ENCODE peak calls at places on chromosomes 7 and 10, in four cellular contexts. X is GM12878, S is HepG2, A is K562. Z is an unnamed sample.

GRCh38 chr7:1301054-1301811 is 68.6 kb downstream of the UNCX start:
- DNase-seq in S (no peak), X (no peak), A (no peak), Z (no peak)

GRCh38 chr7:831596-832291 is 532 bp upstream of the SUN1 start:
- DNase-seq in S (peak; percentile 35), A (peak; percentile 53), X (peak; percentile 64), Z (peak; percentile 93)

GRCh38 chr7:897771-898376 is 21.5 kb downstream of the GET4 start:
- DNase-seq in X (no peak), S (no peak), A (no peak), Z (peak; percentile 25)

GRCh38 chr7:129136887-129137647 is 7.4 kb upstream of the TSPAN33 start:
- DNase-seq in S (no peak), X (no peak), A (no peak), Z (peak; percentile 31)

GRCh38 chr7:151088856-151089699 is 2.8 kb downstream of the AGAP3 start:
- DNase-seq in A (no peak), S (peak; percentile 73), X (no peak), Z (peak; percentile 95)

GRCh38 chr7:2403718-2404648 is 572 bp downstream of the CHST12 start:
- DNase-seq in A (peak; percentile 74), X (no peak), S (no peak), Z (peak; percentile 42)

GRCh38 chr7:94003446-94004023 is 620 bp downstream of the BET1 start:
- DNase-seq in S (peak; percentile 45), A (peak; percentile 12), X (no peak), Z (no peak)

GRCh38 chr10:110923856-110924493 is 4.6 kb downstream of the SHOC2 start:
- DNase-seq in X (no peak), A (no peak), S (peak; percentile 67), Z (no peak)

GRCh38 chr10:17001961-17002749 is 127.5 kb downstream of the CUBN start:
- DNase-seq in S (no peak), A (no peak), X (no peak), Z (peak; percentile 35)

GRCh38 chr10:76037531-76037930 is 606.1 kb downstream of the LRMDA start:
- DNase-seq in X (no peak), S (no peak), A (no peak), Z (no peak)

GRCh38 chr7:100629117-100629711 is 12.1 kb downstream of the TFR2 start:
- DNase-seq in A (peak; percentile 61), X (no peak), S (no peak), Z (no peak)

GRCh38 chr7:28433604-28434254 is 21.4 kb downstream of the CREB5 start:
- DNase-seq in S (no peak), X (no peak), A (no peak), Z (no peak)

GRCh38 chr7:158432369-158433270 is 155.0 kb downstream of the PTPRN2 start:
- DNase-seq in X (no peak), A (no peak), S (peak; percentile 95), Z (no peak)

GRCh38 chr10:130480491-130480890 is 344.3 kb downstream of the GLRX3 start:
- DNase-seq in X (no peak), A (no peak), S (no peak), Z (no peak)

GRCh38 chr7:30796105-30796869 is 25.1 kb downstream of the MINDY4 start:
- DNase-seq in A (no peak), X (no peak), S (no peak), Z (peak; percentile 78)

GRCh38 chr7:96481831-96482230 is 159.9 kb upstream of the SLC25A13 start:
- DNase-seq in X (no peak), S (no peak), A (no peak), Z (no peak)

GRCh38 chr10:88762906-88763305 is 3.1 kb downstream of the LIPN start:
- DNase-seq in A (no peak), S (no peak), X (no peak), Z (no peak)

GRCh38 chr10:7239312-7239985 is 171.4 kb downstream of the SFMBT2 start:
- DNase-seq in A (no peak), X (no peak), S (no peak), Z (no peak)

GRCh38 chr7:17952387-17952786 is 12.1 kb upstream of the SNX13 start:
- DNase-seq in S (no peak), X (peak; percentile 62), A (no peak), Z (no peak)

GRCh38 chr10:68083953-68084352 is 8.9 kb upstream of the HERC4 start:
- DNase-seq in X (no peak), A (no peak), S (no peak), Z (no peak)

GRCh38 chr7:149863500-149863899 is 10.3 kb upstream of the ATP6V0E2 start:
- DNase-seq in A (no peak), X (no peak), S (no peak), Z (no peak)

GRCh38 chr10:117226813-117227451 is 14.0 kb upstream of the SLC18A2 start:
- DNase-seq in X (no peak), S (peak; percentile 31), A (peak; percentile 54), Z (peak; percentile 18)

GRCh38 chr7:108284349-108285017 is 154.3 kb upstream of the LAMB4 start:
- DNase-seq in S (no peak), A (no peak), X (no peak), Z (no peak)

GRCh38 chr7:46133076-46133475 is 212.0 kb upstream of the IGFBP3 start:
- DNase-seq in S (no peak), X (no peak), A (no peak), Z (no peak)

GRCh38 chr10:7659560-7659959 is 7.2 kb downstream of the ITIH5 start:
- DNase-seq in A (no peak), S (no peak), X (no peak), Z (no peak)

GRCh38 chr10:98299341-98299740 is 31.3 kb upstream of the LOXL4 start:
- DNase-seq in A (peak; percentile 20), S (no peak), X (no peak), Z (no peak)

GRCh38 chr10:78180306-78180705 is 146.6 kb downstream of the RPS24 start:
- DNase-seq in A (no peak), X (no peak), S (no peak), Z (no peak)

GRCh38 chr7:2131341-2131740 is 101.4 kb downstream of the MAD1L1 start:
- DNase-seq in A (no peak), S (no peak), X (no peak), Z (no peak)

GRCh38 chr7:154774303-154774702 is 228.6 kb downstream of the PAXIP1 start:
- DNase-seq in S (no peak), X (no peak), A (no peak), Z (no peak)

GRCh38 chr7:135291809-135292253 is 58.2 kb downstream of the STRA8 start:
- DNase-seq in S (peak; percentile 7), A (no peak), X (no peak), Z (peak; percentile 97)

GRCh38 chr7:124084024-124084423 is 51.2 kb upstream of the TMEM229A start:
- DNase-seq in S (no peak), A (no peak), X (no peak), Z (peak; percentile 80)

GRCh38 chr7:37095122-37095521 is 353.5 kb downstream of the ELMO1 start:
- DNase-seq in A (no peak), X (no peak), S (peak; percentile 41), Z (no peak)

GRCh38 chr10:15200626-15201025 is 32.1 kb upstream of the NMT2 start:
- DNase-seq in A (no peak), X (no peak), S (peak; percentile 74), Z (peak; percentile 94)

GRCh38 chr10:79022565-79023488 is 45.9 kb upstream of the ZMIZ1 start:
- DNase-seq in S (peak; percentile 65), X (peak; percentile 12), A (peak; percentile 95), Z (peak; percentile 63)

GRCh38 chr7:97021443-97022261 is 3.0 kb downstream of the DLX5 start:
- DNase-seq in X (no peak), S (no peak), A (no peak), Z (no peak)

DNA sequence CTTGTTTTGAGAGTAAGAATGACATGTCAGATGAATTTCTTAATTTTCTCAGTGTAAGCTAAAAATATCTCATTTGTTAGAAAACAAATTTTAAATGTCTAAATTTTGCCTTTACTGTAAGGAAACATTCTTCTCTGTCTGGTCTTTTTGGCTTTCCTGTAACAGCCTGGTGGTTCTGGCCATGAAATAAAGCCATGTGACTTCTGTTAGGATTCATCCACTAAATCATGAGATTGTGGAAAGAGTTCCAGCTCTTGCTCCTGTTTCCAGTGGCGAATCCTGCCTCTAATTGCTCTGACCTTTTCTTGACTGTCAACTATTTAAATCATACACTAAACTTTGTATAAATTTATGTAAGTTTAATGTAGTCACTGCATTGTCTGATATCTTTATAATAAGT is 398.5 kb upstream of the AKR1E2 start:
- DNase-seq in S (no peak), A (no peak), X (no peak), Z (no peak)
- H3K9ac ChIP-seq in S (no peak overlapping the region), A (no peak overlapping the region), X (no peak overlapping the region), Z (no peak overlapping the region)

DNA sequence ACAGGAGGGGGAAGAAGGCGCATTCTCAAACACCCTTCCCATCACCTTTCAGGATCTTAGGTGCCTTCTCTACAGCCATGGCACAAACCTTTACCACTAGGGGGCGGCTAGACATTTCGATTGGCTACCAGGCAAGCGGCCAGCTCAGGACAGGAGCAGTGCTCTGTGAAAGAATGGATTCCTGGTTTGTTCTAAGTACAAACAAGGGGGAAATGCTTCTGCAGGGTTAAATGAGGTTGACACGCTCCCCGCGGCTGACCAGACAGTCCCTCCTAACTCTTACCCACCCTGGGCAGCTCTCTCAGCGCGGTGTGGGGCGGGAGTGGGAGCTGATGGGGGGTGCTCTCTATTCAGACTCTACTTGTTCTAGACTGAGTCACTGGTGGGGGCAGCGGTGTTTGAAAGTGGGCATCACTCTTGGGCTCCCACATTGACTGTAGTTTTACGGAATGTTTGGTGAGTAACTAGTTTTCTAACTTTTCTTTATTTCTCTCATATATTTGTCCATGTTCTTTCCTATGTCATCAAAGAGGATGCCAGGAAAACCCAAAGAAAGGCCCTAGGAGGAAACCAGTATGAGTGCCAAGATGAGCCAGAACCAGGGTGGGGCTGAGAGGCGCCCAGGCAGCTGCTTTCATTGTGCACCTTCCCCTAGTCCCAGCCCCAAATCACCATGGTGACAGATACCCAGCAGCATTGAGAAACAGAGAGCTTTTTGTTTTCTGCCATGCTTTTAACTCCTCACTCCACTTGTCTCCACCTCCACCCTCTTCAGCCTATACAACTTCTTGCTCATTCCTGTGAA is 61.4 kb upstream of the GPR158 start:
- DNase-seq in A (peak; percentile 57), S (peak; percentile 57), X (no peak), Z (peak; percentile 64)
- H2AFZ ChIP-seq in A (peak overlapping the region; percentile 75), S (no peak overlapping the region), X (no peak overlapping the region), Z (peak overlapping the region; percentile 17)

DNA sequence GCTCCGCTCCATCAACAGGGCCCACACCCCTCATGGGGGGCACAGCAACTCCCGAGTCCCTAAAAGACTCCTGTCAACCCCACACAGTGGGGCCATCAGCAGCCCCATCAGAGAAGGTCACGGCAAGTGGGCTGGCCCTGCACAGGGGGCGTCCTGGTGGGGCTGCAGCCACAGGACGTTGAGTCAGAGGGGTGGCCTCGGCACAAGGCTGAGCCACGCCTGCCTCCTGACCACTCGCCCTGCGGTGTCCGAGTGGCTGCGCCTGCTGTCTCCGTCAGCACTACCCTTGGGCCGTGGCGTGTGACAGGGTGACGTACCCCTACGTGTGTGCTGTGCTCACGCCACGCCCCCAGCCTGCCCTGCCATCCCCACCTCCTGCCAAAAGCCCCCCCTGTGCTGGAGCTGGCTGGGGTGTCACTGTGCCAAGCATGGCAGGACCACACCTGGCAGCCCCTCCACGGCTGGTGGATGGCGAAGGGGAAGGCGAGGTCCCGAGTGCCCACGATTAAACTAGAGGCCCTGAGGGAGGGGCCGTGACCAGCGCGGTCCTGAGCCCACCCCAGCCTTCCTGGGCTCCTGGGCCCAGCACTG is 26.0 kb upstream of the NKX6-2 start:
- DNase-seq in A (no peak), S (no peak), X (no peak), Z (no peak)
- TF ChIP-seq MYC in A (no peak), S (no peak), X (no peak), Z (no peak)

DNA sequence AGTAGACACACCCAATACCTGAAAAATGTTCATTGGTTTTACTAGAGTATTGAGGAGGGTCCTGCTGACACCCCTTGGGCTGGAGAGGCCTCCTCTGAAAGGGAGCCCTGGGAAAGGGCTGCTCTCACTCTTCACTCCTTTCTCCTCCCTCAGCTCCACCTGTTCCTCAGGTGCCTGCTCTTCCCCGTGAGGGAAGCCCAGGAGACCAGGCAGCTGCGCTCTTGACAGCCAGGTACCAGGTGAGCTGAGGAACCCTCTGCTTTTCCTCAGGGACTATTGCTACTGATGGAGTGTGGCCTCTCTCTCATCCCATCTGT is 3.3 kb downstream of the ZNF655 start:
- DNase-seq in X (no peak), A (no peak), S (no peak), Z (no peak)
- H3K9ac ChIP-seq in X (no peak overlapping the region), A (no peak overlapping the region), S (no peak overlapping the region), Z (no peak overlapping the region)